ENCODE peak calls at places on chromosomes 6 and 20, in eight cellular contexts. One of them, this sample, is unnamed.

GRCh38 chr6:78505178-78505577 is 362.2 kb upstream of the IRAK1BP1 start:
- DNase-seq in adipocyte: no peak
- DNase-seq in fibroblast of pulmonary artery: no peak
- DNase-seq in neural progenitor cell: no peak
- DNase-seq in epithelial cell of esophagus: no peak
- DNase-seq in thoracic aorta: no peak
- DNase-seq in naive thymus-derived CD4-positive, alpha-beta T cell: no peak
- DNase-seq in astrocyte of the spinal cord: no peak
- DNase-seq in this sample: no peak

GRCh38 chr20:4068708-4069107 is 53.4 kb upstream of the RNF24 start:
- DNase-seq in adipocyte: no peak
- DNase-seq in fibroblast of pulmonary artery: peak
- DNase-seq in neural progenitor cell: no peak
- DNase-seq in epithelial cell of esophagus: peak
- DNase-seq in thoracic aorta: no peak
- DNase-seq in naive thymus-derived CD4-positive, alpha-beta T cell: no peak
- DNase-seq in astrocyte of the spinal cord: no peak
- DNase-seq in this sample: peak

GRCh38 chr6:17156112-17156921 is 54.5 kb downstream of the STMND1 start:
- DNase-seq in adipocyte: peak
- DNase-seq in fibroblast of pulmonary artery: peak
- DNase-seq in neural progenitor cell: peak
- DNase-seq in epithelial cell of esophagus: peak
- DNase-seq in thoracic aorta: peak
- DNase-seq in naive thymus-derived CD4-positive, alpha-beta T cell: peak
- DNase-seq in astrocyte of the spinal cord: peak
- DNase-seq in this sample: peak

GRCh38 chr6:33297956-33298772 is 578 bp downstream of the RGL2 start:
- DNase-seq in adipocyte: peak
- DNase-seq in fibroblast of pulmonary artery: peak
- DNase-seq in neural progenitor cell: peak
- DNase-seq in epithelial cell of esophagus: peak
- DNase-seq in thoracic aorta: no peak
- DNase-seq in naive thymus-derived CD4-positive, alpha-beta T cell: peak
- DNase-seq in astrocyte of the spinal cord: peak
- DNase-seq in this sample: peak

GRCh38 chr6:593139-593906 is 63.6 kb downstream of the HUS1B start:
- DNase-seq in adipocyte: peak
- DNase-seq in fibroblast of pulmonary artery: peak
- DNase-seq in neural progenitor cell: peak
- DNase-seq in epithelial cell of esophagus: peak
- DNase-seq in thoracic aorta: no peak
- DNase-seq in naive thymus-derived CD4-positive, alpha-beta T cell: peak
- DNase-seq in astrocyte of the spinal cord: peak
- DNase-seq in this sample: peak

GRCh38 chr20:11766961-11767360 is 150.7 kb upstream of the BTBD3 start:
- DNase-seq in adipocyte: peak
- DNase-seq in fibroblast of pulmonary artery: no peak
- DNase-seq in neural progenitor cell: no peak
- DNase-seq in epithelial cell of esophagus: peak
- DNase-seq in thoracic aorta: no peak
- DNase-seq in naive thymus-derived CD4-positive, alpha-beta T cell: no peak
- DNase-seq in astrocyte of the spinal cord: peak
- DNase-seq in this sample: no peak

GRCh38 chr6:157274471-157275226 is 48.7 kb downstream of the TMEM242 start:
- DNase-seq in adipocyte: peak
- DNase-seq in fibroblast of pulmonary artery: peak
- DNase-seq in neural progenitor cell: peak
- DNase-seq in epithelial cell of esophagus: peak
- DNase-seq in thoracic aorta: no peak
- DNase-seq in naive thymus-derived CD4-positive, alpha-beta T cell: peak
- DNase-seq in astrocyte of the spinal cord: peak
- DNase-seq in this sample: peak

GRCh38 chr6:165704001-165704748 is 41.1 kb upstream of the PDE10A start:
- DNase-seq in adipocyte: no peak
- DNase-seq in fibroblast of pulmonary artery: peak
- DNase-seq in neural progenitor cell: peak
- DNase-seq in epithelial cell of esophagus: peak
- DNase-seq in thoracic aorta: no peak
- DNase-seq in naive thymus-derived CD4-positive, alpha-beta T cell: no peak
- DNase-seq in astrocyte of the spinal cord: peak
- DNase-seq in this sample: peak

GRCh38 chr20:19974621-19975435 is 42.3 kb upstream of the NAA20 start:
- DNase-seq in adipocyte: peak
- DNase-seq in fibroblast of pulmonary artery: peak
- DNase-seq in neural progenitor cell: no peak
- DNase-seq in epithelial cell of esophagus: peak
- DNase-seq in thoracic aorta: peak
- DNase-seq in naive thymus-derived CD4-positive, alpha-beta T cell: no peak
- DNase-seq in astrocyte of the spinal cord: peak
- DNase-seq in this sample: peak

GRCh38 chr6:148535976-148536375 is 193.3 kb downstream of the SASH1 start:
- DNase-seq in adipocyte: no peak
- DNase-seq in fibroblast of pulmonary artery: no peak
- DNase-seq in neural progenitor cell: no peak
- DNase-seq in epithelial cell of esophagus: no peak
- DNase-seq in thoracic aorta: no peak
- DNase-seq in naive thymus-derived CD4-positive, alpha-beta T cell: no peak
- DNase-seq in astrocyte of the spinal cord: peak
- DNase-seq in this sample: peak

GRCh38 chr6:169957351-169957963 is 206.0 kb downstream of the ERMARD start:
- DNase-seq in adipocyte: no peak
- DNase-seq in fibroblast of pulmonary artery: no peak
- DNase-seq in neural progenitor cell: no peak
- DNase-seq in epithelial cell of esophagus: no peak
- DNase-seq in thoracic aorta: no peak
- DNase-seq in naive thymus-derived CD4-positive, alpha-beta T cell: no peak
- DNase-seq in astrocyte of the spinal cord: no peak
- DNase-seq in this sample: no peak

GRCh38 chr20:48584391-48585249 is 243.2 kb downstream of the PREX1 start:
- DNase-seq in adipocyte: no peak
- DNase-seq in fibroblast of pulmonary artery: no peak
- DNase-seq in neural progenitor cell: no peak
- DNase-seq in epithelial cell of esophagus: no peak
- DNase-seq in thoracic aorta: no peak
- DNase-seq in naive thymus-derived CD4-positive, alpha-beta T cell: no peak
- DNase-seq in astrocyte of the spinal cord: no peak
- DNase-seq in this sample: no peak

GRCh38 chr6:150169609-150170008 is 26.8 kb downstream of the PPP1R14C start:
- DNase-seq in adipocyte: peak
- DNase-seq in fibroblast of pulmonary artery: peak
- DNase-seq in neural progenitor cell: no peak
- DNase-seq in epithelial cell of esophagus: peak
- DNase-seq in thoracic aorta: no peak
- DNase-seq in naive thymus-derived CD4-positive, alpha-beta T cell: no peak
- DNase-seq in astrocyte of the spinal cord: peak
- DNase-seq in this sample: peak

GRCh38 chr6:24495516-24495847 is 713 bp downstream of the ALDH5A1 start:
- DNase-seq in adipocyte: peak
- DNase-seq in fibroblast of pulmonary artery: peak
- DNase-seq in neural progenitor cell: peak
- DNase-seq in epithelial cell of esophagus: peak
- DNase-seq in thoracic aorta: peak
- DNase-seq in naive thymus-derived CD4-positive, alpha-beta T cell: no peak
- DNase-seq in astrocyte of the spinal cord: peak
- DNase-seq in this sample: peak

GRCh38 chr6:38802497-38802896 is 87.4 kb downstream of the DNAH8 start:
- DNase-seq in adipocyte: no peak
- DNase-seq in fibroblast of pulmonary artery: no peak
- DNase-seq in neural progenitor cell: no peak
- DNase-seq in epithelial cell of esophagus: no peak
- DNase-seq in thoracic aorta: no peak
- DNase-seq in naive thymus-derived CD4-positive, alpha-beta T cell: no peak
- DNase-seq in astrocyte of the spinal cord: no peak
- DNase-seq in this sample: no peak

GRCh38 chr6:118618676-118619377 is 32.6 kb downstream of the CEP85L start:
- DNase-seq in adipocyte: peak
- DNase-seq in fibroblast of pulmonary artery: peak
- DNase-seq in neural progenitor cell: peak
- DNase-seq in epithelial cell of esophagus: peak
- DNase-seq in thoracic aorta: peak
- DNase-seq in naive thymus-derived CD4-positive, alpha-beta T cell: peak
- DNase-seq in astrocyte of the spinal cord: peak
- DNase-seq in this sample: peak

GRCh38 chr6:149830731-149831379 is 33.3 kb downstream of the LRP11 start:
- DNase-seq in adipocyte: peak
- DNase-seq in fibroblast of pulmonary artery: no peak
- DNase-seq in neural progenitor cell: no peak
- DNase-seq in epithelial cell of esophagus: no peak
- DNase-seq in thoracic aorta: no peak
- DNase-seq in naive thymus-derived CD4-positive, alpha-beta T cell: no peak
- DNase-seq in astrocyte of the spinal cord: peak
- DNase-seq in this sample: peak

GRCh38 chr6:31575952-31576684 is 753 bp downstream of the TNF start:
- DNase-seq in adipocyte: no peak
- DNase-seq in fibroblast of pulmonary artery: no peak
- DNase-seq in neural progenitor cell: no peak
- DNase-seq in epithelial cell of esophagus: no peak
- DNase-seq in thoracic aorta: no peak
- DNase-seq in naive thymus-derived CD4-positive, alpha-beta T cell: no peak
- DNase-seq in astrocyte of the spinal cord: no peak
- DNase-seq in this sample: no peak
- H3K4me3 ChIP-seq in adipocyte: no peak
- H3K4me3 ChIP-seq in fibroblast of pulmonary artery: no peak
- H3K4me3 ChIP-seq in neural progenitor cell: no peak
- H3K4me3 ChIP-seq in epithelial cell of esophagus: no peak
- H3K4me3 ChIP-seq in thoracic aorta: peak
- H3K4me3 ChIP-seq in naive thymus-derived CD4-positive, alpha-beta T cell: peak
- H3K4me3 ChIP-seq in astrocyte of the spinal cord: no peak
- H3K4me3 ChIP-seq in this sample: no peak

GRCh38 chr6:87341899-87342298 is 2.7 kb upstream of the C6orf163 start:
- DNase-seq in adipocyte: no peak
- DNase-seq in fibroblast of pulmonary artery: no peak
- DNase-seq in neural progenitor cell: no peak
- DNase-seq in epithelial cell of esophagus: no peak
- DNase-seq in thoracic aorta: no peak
- DNase-seq in naive thymus-derived CD4-positive, alpha-beta T cell: no peak
- DNase-seq in astrocyte of the spinal cord: no peak
- DNase-seq in this sample: no peak
- H3K4me3 ChIP-seq in adipocyte: no peak
- H3K4me3 ChIP-seq in fibroblast of pulmonary artery: no peak
- H3K4me3 ChIP-seq in neural progenitor cell: no peak
- H3K4me3 ChIP-seq in epithelial cell of esophagus: no peak
- H3K4me3 ChIP-seq in thoracic aorta: no peak
- H3K4me3 ChIP-seq in naive thymus-derived CD4-positive, alpha-beta T cell: no peak
- H3K4me3 ChIP-seq in astrocyte of the spinal cord: no peak
- H3K4me3 ChIP-seq in this sample: no peak

GRCh38 chr20:7976015-7976414 is 35.8 kb upstream of the HAO1 start:
- DNase-seq in adipocyte: no peak
- DNase-seq in fibroblast of pulmonary artery: peak
- DNase-seq in neural progenitor cell: no peak
- DNase-seq in epithelial cell of esophagus: peak
- DNase-seq in thoracic aorta: no peak
- DNase-seq in naive thymus-derived CD4-positive, alpha-beta T cell: no peak
- DNase-seq in astrocyte of the spinal cord: no peak
- DNase-seq in this sample: peak
- H3K4me3 ChIP-seq in adipocyte: no peak
- H3K4me3 ChIP-seq in fibroblast of pulmonary artery: no peak
- H3K4me3 ChIP-seq in neural progenitor cell: no peak
- H3K4me3 ChIP-seq in epithelial cell of esophagus: no peak
- H3K4me3 ChIP-seq in thoracic aorta: no peak
- H3K4me3 ChIP-seq in naive thymus-derived CD4-positive, alpha-beta T cell: no peak
- H3K4me3 ChIP-seq in astrocyte of the spinal cord: no peak
- H3K4me3 ChIP-seq in this sample: no peak

GRCh38 chr20:63854069-63854765 is 7.1 kb upstream of the ABHD16B start:
- DNase-seq in adipocyte: no peak
- DNase-seq in fibroblast of pulmonary artery: no peak
- DNase-seq in neural progenitor cell: no peak
- DNase-seq in epithelial cell of esophagus: no peak
- DNase-seq in thoracic aorta: no peak
- DNase-seq in naive thymus-derived CD4-positive, alpha-beta T cell: no peak
- DNase-seq in astrocyte of the spinal cord: no peak
- DNase-seq in this sample: no peak
- H3K4me3 ChIP-seq in adipocyte: no peak
- H3K4me3 ChIP-seq in fibroblast of pulmonary artery: no peak
- H3K4me3 ChIP-seq in neural progenitor cell: no peak
- H3K4me3 ChIP-seq in epithelial cell of esophagus: no peak
- H3K4me3 ChIP-seq in thoracic aorta: peak
- H3K4me3 ChIP-seq in naive thymus-derived CD4-positive, alpha-beta T cell: no peak
- H3K4me3 ChIP-seq in astrocyte of the spinal cord: no peak
- H3K4me3 ChIP-seq in this sample: no peak

DNA sequence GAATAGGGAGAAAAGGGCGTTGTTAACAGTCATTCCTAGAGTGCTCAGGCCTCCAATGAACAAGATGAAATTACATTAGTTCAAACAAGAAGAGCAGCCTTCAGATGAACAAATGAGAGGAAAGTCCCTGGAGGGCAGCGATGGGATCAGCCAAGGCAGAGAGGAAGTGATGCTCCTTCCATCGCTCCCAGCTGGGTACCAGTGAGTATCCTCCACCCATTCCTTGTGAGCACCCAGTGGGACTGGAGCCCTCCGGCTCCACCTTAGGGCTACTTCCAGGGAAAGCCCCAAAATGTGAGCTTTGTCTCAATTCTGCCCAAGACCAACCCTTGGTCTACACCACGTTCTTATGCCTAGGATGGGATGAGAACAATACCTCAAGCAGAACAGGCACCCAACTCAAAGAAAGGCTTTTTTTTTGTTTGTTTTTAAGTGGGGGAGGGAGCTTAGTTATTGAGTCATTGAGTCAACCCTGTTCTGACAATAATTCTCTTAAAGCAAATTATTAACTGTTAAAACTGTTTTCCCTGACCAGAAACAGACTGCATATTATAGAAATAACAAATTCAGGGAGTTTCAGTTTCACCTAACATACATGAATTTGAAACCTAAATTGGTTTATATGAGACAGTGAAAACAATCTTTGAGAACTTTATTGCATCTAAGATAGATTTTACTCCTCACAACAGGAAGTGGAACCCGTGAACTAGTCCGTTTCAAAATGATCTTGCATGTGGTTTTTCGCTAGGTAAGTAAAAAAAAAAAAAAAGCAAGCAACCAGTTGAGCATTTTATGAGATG is 106.9 kb downstream of the IPCEF1 start:
- DNase-seq in adipocyte: no peak
- DNase-seq in fibroblast of pulmonary artery: no peak
- DNase-seq in neural progenitor cell: no peak
- DNase-seq in epithelial cell of esophagus: no peak
- DNase-seq in thoracic aorta: no peak
- DNase-seq in naive thymus-derived CD4-positive, alpha-beta T cell: peak
- DNase-seq in astrocyte of the spinal cord: no peak
- DNase-seq in this sample: no peak
- H3K4me3 ChIP-seq in adipocyte: no peak
- H3K4me3 ChIP-seq in fibroblast of pulmonary artery: no peak
- H3K4me3 ChIP-seq in neural progenitor cell: no peak
- H3K4me3 ChIP-seq in epithelial cell of esophagus: no peak
- H3K4me3 ChIP-seq in thoracic aorta: no peak
- H3K4me3 ChIP-seq in naive thymus-derived CD4-positive, alpha-beta T cell: peak
- H3K4me3 ChIP-seq in astrocyte of the spinal cord: no peak
- H3K4me3 ChIP-seq in this sample: no peak

GRCh38 chr6:168240147-168240546 is 79.4 kb downstream of the DACT2 start:
- DNase-seq in adipocyte: no peak
- DNase-seq in fibroblast of pulmonary artery: no peak
- DNase-seq in neural progenitor cell: no peak
- DNase-seq in epithelial cell of esophagus: no peak
- DNase-seq in thoracic aorta: no peak
- DNase-seq in naive thymus-derived CD4-positive, alpha-beta T cell: no peak
- DNase-seq in astrocyte of the spinal cord: no peak
- DNase-seq in this sample: no peak
- H3K4me3 ChIP-seq in adipocyte: no peak
- H3K4me3 ChIP-seq in fibroblast of pulmonary artery: no peak
- H3K4me3 ChIP-seq in neural progenitor cell: no peak
- H3K4me3 ChIP-seq in epithelial cell of esophagus: no peak
- H3K4me3 ChIP-seq in thoracic aorta: no peak
- H3K4me3 ChIP-seq in naive thymus-derived CD4-positive, alpha-beta T cell: no peak
- H3K4me3 ChIP-seq in astrocyte of the spinal cord: no peak
- H3K4me3 ChIP-seq in this sample: no peak

This sample was measured in fibroblast of mammary gland.